ENCODE peak calls at places on chromosomes 5 and 9, in ten cellular contexts. T is ovary, B is HCT116, R is A549, G is lower leg skin, U is sigmoid colon, A is right lobe of liver, Y is stomach, D is gastrocnemius medialis, X is Peyer's patch. J is an unnamed sample.

GRCh38 chr5:154962494-154962893 is 21.6 kb downstream of the MRPL22 start:
- DNase-seq in G (no peak), Y (no peak), A (no peak), D (no peak), R (no peak), X (no peak), T (no peak), U (no peak), B (no peak), J (no peak)

GRCh38 chr9:121727295-121728028 is 76.0 kb downstream of the DAB2IP start:
- DNase-seq in A (no peak), B (no peak), Y (peak; percentile 58), D (no peak), R (no peak), T (peak; percentile 74), U (peak; percentile 88), X (no peak), G (no peak), J (no peak)

GRCh38 chr9:94971378-94972131 is 245.1 kb downstream of the AOPEP start:
- DNase-seq in A (no peak), T (no peak), X (no peak), D (no peak), Y (no peak), B (no peak), R (no peak), U (no peak), G (no peak), J (no peak)

GRCh38 chr5:73278693-73279092 is 105.7 kb downstream of the TMEM174 start:
- DNase-seq in Y (no peak), T (no peak), X (no peak), B (no peak), R (no peak), D (no peak), G (peak; percentile 43), A (no peak), U (no peak), J (no peak)

GRCh38 chr9:95157491-95158151 is 159.9 kb downstream of the FANCC start:
- DNase-seq in R (no peak), B (no peak), X (no peak), U (peak; percentile 90), D (peak; percentile 39), A (no peak), T (peak; percentile 76), Y (no peak), G (no peak), J (no peak)

GRCh38 chr5:87074072-87074471 is 193.6 kb upstream of the RASA1 start:
- DNase-seq in T (no peak), A (no peak), X (no peak), U (no peak), D (no peak), R (no peak), Y (no peak), G (no peak), B (no peak), J (no peak)

GRCh38 chr5:181203842-181204560 is 995 bp downstream of the TRIM7 start:
- DNase-seq in G (no peak), T (no peak), D (peak; percentile 56), X (no peak), A (no peak), R (peak; percentile 60), Y (no peak), B (no peak), U (peak; percentile 66), J (no peak)

GRCh38 chr5:134769206-134769605 is 10.6 kb downstream of the DDX46 start:
- DNase-seq in X (no peak), T (no peak), G (no peak), Y (no peak), A (no peak), U (no peak), D (no peak), R (no peak), B (no peak), J (no peak)

DNA sequence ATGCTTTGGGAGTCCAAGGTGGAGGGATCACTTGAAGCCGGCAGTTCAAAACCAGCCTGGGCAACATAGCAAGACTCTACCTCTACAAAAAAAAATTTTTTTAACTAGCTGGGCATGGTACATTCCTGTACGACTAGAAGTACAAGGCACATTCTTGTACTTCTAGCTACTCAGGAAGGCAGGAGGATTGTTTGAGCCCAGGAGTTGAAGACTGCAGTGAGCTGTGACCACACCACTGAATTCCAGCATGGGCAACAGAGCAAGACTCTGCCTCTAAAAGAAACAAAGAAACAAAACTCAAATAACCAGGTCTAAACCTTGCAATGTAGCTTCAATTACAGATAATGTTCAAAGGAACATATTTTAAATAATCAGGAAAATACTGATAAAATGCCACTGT is 56.2 kb downstream of the SSBP2 start:
- DNase-seq in T (no peak), Y (no peak), R (no peak), A (no peak), G (no peak), U (no peak), D (no peak), B (no peak), X (no peak), J (no peak)
- TF ChIP-seq POLR2A in T (no peak), Y (no peak), R (no peak), A (no peak), G (no peak), U (no peak), D (no peak), B (no peak), X (no peak), J (no peak)

DNA sequence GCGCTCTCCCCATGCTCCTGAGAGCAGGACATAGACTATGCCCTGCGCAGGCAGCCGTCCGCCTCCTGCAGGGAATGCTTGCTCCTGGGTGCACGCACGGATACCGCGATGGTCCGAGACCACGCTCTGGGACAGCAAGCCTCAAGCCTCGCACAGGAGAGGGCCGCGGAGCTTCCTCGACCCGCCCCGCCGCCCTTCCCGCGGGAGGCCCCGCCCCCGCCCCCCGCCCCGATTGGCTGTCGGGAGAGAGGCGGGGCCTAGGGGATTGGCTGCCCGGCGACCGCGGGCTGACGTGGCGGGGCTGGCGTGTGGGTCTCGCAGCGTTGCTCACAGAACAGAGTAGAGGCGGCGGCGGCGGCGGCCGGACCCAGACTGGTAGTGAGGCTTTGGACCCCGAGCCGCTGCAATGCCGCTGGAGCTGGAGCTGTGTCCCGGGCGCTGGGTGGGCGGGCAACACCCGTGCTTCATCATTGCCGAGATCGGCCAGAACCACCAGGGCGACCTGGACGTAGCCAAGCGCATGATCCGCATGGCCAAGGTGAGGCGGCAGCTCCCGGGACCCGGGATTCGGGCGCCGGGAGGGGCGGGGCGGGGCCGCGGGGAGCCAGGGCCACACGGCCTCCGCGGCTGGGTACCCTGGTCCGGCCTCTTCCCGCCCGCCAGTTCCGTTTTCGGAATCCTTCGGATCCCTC is at the start of gene NANS:
- DNase-seq in U (peak; percentile 97), R (peak; percentile 91), G (peak; percentile 89), X (peak; percentile 97), Y (peak; percentile 96), D (peak; percentile 91), A (peak; percentile 97), B (peak; percentile 95), T (peak; percentile 93), J (peak; percentile 95)
- TF ChIP-seq POLR2A in U (peak; percentile 73), R (peak; percentile 92), G (no peak), X (peak; percentile 99), Y (peak; percentile 61), D (peak; percentile 92), A (peak; percentile 99), B (no peak), T (peak; percentile 92), J (peak; percentile 99)

GRCh38 chr5:177510567-177511053 is 984 bp upstream of the DOK3 start:
- DNase-seq in Y (no peak), R (no peak), G (no peak), X (peak; percentile 81), T (no peak), B (no peak), A (no peak), D (peak; percentile 52), U (no peak), J (no peak)

GRCh38 chr5:177508837-177509236 is 789 bp downstream of the DOK3 start:
- DNase-seq in B (no peak), U (no peak), D (no peak), T (no peak), A (no peak), R (no peak), X (peak; percentile 59), Y (no peak), G (no peak), J (no peak)

GRCh38 chr5:177511181-177511580 is 1.6 kb upstream of the DOK3 start:
- DNase-seq in B (no peak), Y (no peak), G (no peak), D (no peak), T (no peak), A (no peak), U (no peak), X (no peak), R (no peak), J (no peak)

GRCh38 chr5:177509361-177509951 is at the start of gene DOK3:
- DNase-seq in T (no peak), A (peak; percentile 72), R (no peak), B (no peak), G (no peak), X (peak; percentile 74), D (peak; percentile 36), Y (peak; percentile 41), U (no peak), J (no peak)

GRCh38 chr5:177509991-177510566 is 453 bp upstream of the DOK3 start:
- DNase-seq in B (no peak), T (no peak), Y (no peak), R (no peak), D (no peak), A (no peak), X (peak; percentile 83), G (no peak), U (no peak), J (no peak)
- TF ChIP-seq POLR2A in B (no peak), T (no peak), Y (no peak), R (no peak), D (no peak), A (no peak), X (no peak), G (no peak), U (no peak), J (no peak)

GRCh38 chr5:14574891-14575496 is 6.6 kb upstream of the OTULINL start:
- DNase-seq in R (no peak), A (no peak), D (peak; percentile 56), X (no peak), G (peak; percentile 37), Y (peak; percentile 76), T (no peak), U (peak; percentile 71), B (no peak), J (no peak)

GRCh38 chr5:14580037-14581034 is 1.3 kb upstream of the OTULINL start:
- DNase-seq in T (no peak), A (no peak), B (no peak), D (no peak), G (no peak), R (no peak), U (no peak), Y (no peak), X (no peak), J (no peak)

GRCh38 chr5:14577079-14577725 is 4.4 kb upstream of the OTULINL start:
- DNase-seq in B (no peak), R (no peak), T (no peak), U (no peak), Y (no peak), X (no peak), D (no peak), G (no peak), A (no peak), J (no peak)

GRCh38 chr5:14579246-14579645 is 2.3 kb upstream of the OTULINL start:
- DNase-seq in A (no peak), B (no peak), U (no peak), R (no peak), T (no peak), D (no peak), Y (no peak), X (no peak), G (no peak), J (no peak)

DNA sequence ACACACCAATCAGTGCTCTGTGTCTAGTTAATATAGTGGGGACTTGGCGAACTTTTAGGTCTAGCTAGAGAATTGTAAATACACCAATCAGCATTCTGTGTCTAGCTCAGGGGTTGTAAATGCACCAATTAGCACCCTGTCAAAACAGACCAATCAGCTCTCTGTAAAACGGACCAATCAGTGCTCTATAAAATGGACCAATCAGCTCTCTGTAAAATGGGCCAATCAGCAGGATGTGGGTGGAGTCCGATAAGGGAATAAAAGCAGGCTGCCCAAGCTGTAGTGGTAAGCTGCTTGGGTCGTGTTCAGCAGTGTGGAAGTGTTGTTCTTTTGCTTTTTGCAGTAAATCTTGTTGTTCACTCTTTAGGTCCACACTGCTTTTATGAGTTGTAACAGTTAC is 3.6 kb upstream of the OTULINL start:
- DNase-seq in A (no peak), D (no peak), B (no peak), Y (no peak), G (no peak), U (no peak), T (no peak), X (no peak), R (no peak), J (no peak)
- TF ChIP-seq POLR2A in A (no peak), D (no peak), B (no peak), Y (no peak), G (no peak), U (no peak), T (no peak), X (no peak), R (no peak), J (no peak)

J was measured in adrenal gland.